ENCODE peak calls at places on chromosomes 3 and 15, in seven cellular contexts. L is Panc1, I is tibial artery, O is HCT116, K is left lung, C is PC-9, G is upper lobe of right lung. F is an unnamed sample.

GRCh38 chr3:139772539-139773500 is 95.0 kb upstream of the NMNAT3 start:
- DNase-seq in L (no peak), I (no peak), O (no peak), K (no peak), C (no peak), G (no peak), F (no peak)

GRCh38 chr3:157572559-157573270 is 69.5 kb upstream of the VEPH1 start:
- DNase-seq in L (peak; percentile 32), I (no peak), O (peak; percentile 50), K (no peak), C (no peak), G (no peak), F (no peak)

GRCh38 chr3:136070953-136071949 is 105.7 kb downstream of the PPP2R3A start:
- DNase-seq in L (no peak), I (no peak), O (no peak), K (no peak), C (no peak), G (no peak), F (no peak)

GRCh38 chr15:55084216-55084615 is 112.5 kb downstream of the RSL24D1 start:
- DNase-seq in L (no peak), I (no peak), O (no peak), K (no peak), C (no peak), G (no peak), F (no peak)

GRCh38 chr15:39583586-39584265 is 2.8 kb downstream of the THBS1 start:
- DNase-seq in L (no peak), I (no peak), O (no peak), K (no peak), C (no peak), G (no peak), F (no peak)

GRCh38 chr3:194091141-194091540 is 44.8 kb upstream of the HES1 start:
- DNase-seq in L (no peak), I (no peak), O (no peak), K (no peak), C (peak; percentile 100), G (no peak), F (no peak)

GRCh38 chr15:90184786-90185704 is 16.1 kb upstream of the SEMA4B start:
- DNase-seq in L (no peak), I (peak; percentile 89), O (no peak), K (peak; percentile 91), C (peak; percentile 57), G (peak; percentile 89), F (peak; percentile 80)

GRCh38 chr3:180116203-180116602 is 79.5 kb upstream of the PEX5L start:
- DNase-seq in L (no peak), I (no peak), O (no peak), K (no peak), C (no peak), G (no peak), F (no peak)

GRCh38 chr3:192833177-192833890 is 84.3 kb downstream of the MB21D2 start:
- DNase-seq in L (no peak), I (no peak), O (no peak), K (no peak), C (no peak), G (no peak), F (no peak)

GRCh38 chr15:53982281-53982680 is 4.0 kb downstream of the UNC13C start:
- DNase-seq in L (no peak), I (no peak), O (no peak), K (no peak), C (no peak), G (no peak), F (no peak)

GRCh38 chr15:33124275-33124674 is 70.2 kb downstream of the FMN1 start:
- DNase-seq in L (no peak), I (no peak), O (no peak), K (no peak), C (no peak), G (no peak), F (no peak)

GRCh38 chr15:33126559-33127290 is 67.8 kb downstream of the FMN1 start:
- DNase-seq in L (peak; percentile 45), I (peak; percentile 76), O (peak; percentile 72), K (no peak), C (no peak), G (peak; percentile 67), F (no peak)

GRCh38 chr15:33131880-33132279 is 62.6 kb downstream of the FMN1 start:
- DNase-seq in L (no peak), I (no peak), O (no peak), K (no peak), C (no peak), G (no peak), F (no peak)

DNA sequence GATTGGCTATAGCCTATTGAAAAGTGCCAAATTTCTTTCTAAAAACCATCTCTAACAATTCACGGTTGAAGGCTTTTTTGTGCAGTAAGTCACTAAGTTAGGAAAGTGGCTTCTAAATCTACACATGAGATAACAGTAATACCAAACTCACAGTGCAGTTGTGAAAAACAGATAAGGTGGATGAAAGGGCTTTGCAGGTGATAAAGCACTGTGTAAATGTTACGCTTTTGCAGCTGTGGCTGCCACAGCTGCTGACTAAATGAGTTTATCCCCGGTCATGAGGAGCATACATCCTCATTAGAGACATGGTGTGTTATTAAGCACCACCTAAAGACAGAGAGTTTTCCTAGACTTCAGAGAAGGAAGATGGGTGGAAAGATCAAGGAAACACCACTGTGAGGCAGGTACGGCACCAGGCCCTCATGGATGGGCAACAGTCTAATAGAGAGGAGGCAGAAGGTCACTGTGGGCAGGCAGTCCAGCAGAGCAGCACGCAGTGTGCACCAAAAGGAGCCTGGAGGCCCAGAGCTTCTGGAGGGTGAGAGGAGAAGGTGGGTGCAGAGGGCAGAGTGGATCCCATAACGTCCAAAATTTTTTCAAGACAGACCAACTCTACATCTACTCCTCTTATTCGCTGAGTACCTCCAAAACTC is 68.5 kb downstream of the FMN1 start:
- DNase-seq in L (no peak), I (no peak), O (no peak), K (no peak), C (no peak), G (no peak), F (no peak)
- TF ChIP-seq CTCF in L (no peak), I (no peak), O (no peak), K (no peak), C (no peak), G (no peak), F (no peak)

DNA sequence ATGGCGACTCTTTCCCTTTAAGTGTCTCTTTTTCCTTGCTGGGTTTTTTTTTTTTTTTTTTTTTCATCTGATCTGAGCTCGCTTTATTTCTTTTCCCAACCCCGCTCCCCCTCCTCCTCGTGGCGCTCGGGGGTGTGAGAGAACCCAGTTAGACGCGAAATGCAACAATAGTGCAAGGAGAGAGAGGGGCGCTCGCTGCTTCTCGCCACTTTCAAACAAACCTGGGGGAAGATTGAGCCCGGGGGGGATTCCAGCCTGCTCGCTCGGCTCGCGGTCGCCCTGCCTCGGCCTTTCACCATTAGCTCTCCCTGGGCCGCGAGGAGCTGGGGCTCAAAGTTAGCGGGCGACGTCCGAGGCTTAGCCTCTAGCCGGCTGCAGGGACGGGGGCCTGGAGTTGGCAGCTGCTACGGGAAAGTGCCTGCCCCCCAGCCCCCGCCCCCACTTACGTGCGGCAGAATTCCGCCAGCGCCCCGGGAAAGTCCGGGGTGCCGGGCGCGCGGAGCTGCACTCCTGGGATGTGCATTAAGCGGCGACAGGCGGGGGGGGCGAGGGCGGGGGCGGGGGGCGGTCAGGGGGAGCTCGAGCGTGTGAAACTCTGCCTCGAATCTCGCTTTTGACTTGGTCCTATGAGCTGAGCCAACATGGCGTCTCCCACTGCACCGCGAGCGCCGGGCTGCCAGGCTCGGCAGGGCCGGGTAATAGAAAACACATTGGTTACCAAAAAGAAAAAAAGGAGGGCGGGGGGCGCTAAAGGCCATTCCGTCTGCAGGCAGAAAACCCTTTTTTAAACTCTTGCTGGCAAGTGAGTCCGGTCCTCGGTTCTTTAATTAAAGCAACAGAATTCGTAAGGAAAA is 10.3 kb downstream of the NR2F2 start:
- DNase-seq in L (no peak), I (peak; percentile 73), O (no peak), K (no peak), C (no peak), G (peak; percentile 79), F (peak; percentile 73)
- H3K4me3 ChIP-seq in L (peak overlapping the region; percentile 57), I (peak overlapping the region; percentile 92), O (no peak overlapping the region), K (peak overlapping the region; percentile 57), C (no peak overlapping the region), G (peak overlapping the region; percentile 56), F (peak overlapping the region; percentile 94)

GRCh38 chr3:152097120-152097519 is 171.6 kb upstream of the MBNL1 start:
- DNase-seq in L (no peak), I (no peak), O (no peak), K (no peak), C (no peak), G (no peak), F (no peak)

GRCh38 chr3:152095472-152095871 is 173.3 kb upstream of the MBNL1 start:
- DNase-seq in L (no peak), I (no peak), O (no peak), K (no peak), C (no peak), G (no peak), F (no peak)

GRCh38 chr3:152093901-152094300 is 174.8 kb upstream of the MBNL1 start:
- DNase-seq in L (no peak), I (no peak), O (no peak), K (no peak), C (no peak), G (no peak), F (no peak)

GRCh38 chr3:152097770-152098169 is 171.0 kb upstream of the MBNL1 start:
- DNase-seq in L (no peak), I (no peak), O (no peak), K (no peak), C (no peak), G (no peak), F (no peak)

GRCh38 chr3:152096280-152096679 is 172.4 kb upstream of the MBNL1 start:
- DNase-seq in L (no peak), I (no peak), O (no peak), K (no peak), C (no peak), G (no peak), F (no peak)
- H3K27ac ChIP-seq in L (no peak overlapping the region), I (peak overlapping the region; percentile 45), O (no peak overlapping the region), K (no peak overlapping the region), C (no peak overlapping the region), G (no peak overlapping the region), F (no peak overlapping the region)

GRCh38 chr3:23864954-23865353 is 51.8 kb downstream of the NKIRAS1 start:
- DNase-seq in L (no peak), I (no peak), O (no peak), K (no peak), C (no peak), G (no peak), F (no peak)

GRCh38 chr3:23872330-23872729 is 44.5 kb downstream of the NKIRAS1 start:
- DNase-seq in L (no peak), I (no peak), O (no peak), K (no peak), C (no peak), G (no peak), F (no peak)

GRCh38 chr3:23863060-23863459 is 53.7 kb downstream of the NKIRAS1 start:
- DNase-seq in L (no peak), I (no peak), O (no peak), K (no peak), C (no peak), G (no peak), F (no peak)

GRCh38 chr3:23865595-23866396 is 51.0 kb downstream of the NKIRAS1 start:
- DNase-seq in L (no peak), I (no peak), O (no peak), K (no peak), C (peak; percentile 52), G (no peak), F (no peak)

DNA sequence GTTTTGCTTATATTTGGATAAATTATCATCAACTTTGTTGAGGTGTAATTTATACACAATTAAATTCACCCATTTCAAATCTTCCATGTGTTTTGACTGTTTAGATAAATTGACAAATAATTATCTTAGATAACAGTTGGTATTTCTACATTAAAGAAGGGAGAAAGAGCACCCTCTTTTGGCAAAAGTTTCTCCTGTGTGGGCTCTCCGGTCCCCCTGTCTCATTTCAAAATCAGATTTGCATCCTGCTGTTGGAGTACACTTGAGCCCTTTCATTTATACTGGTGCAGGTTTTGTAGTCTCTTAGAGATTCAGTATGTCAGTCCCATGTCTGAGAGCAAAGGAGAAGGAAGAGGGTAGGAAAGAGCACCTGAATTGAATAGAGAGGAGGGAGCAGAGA is 49.4 kb downstream of the NKIRAS1 start:
- DNase-seq in L (no peak), I (no peak), O (no peak), K (no peak), C (no peak), G (no peak), F (no peak)
- TF ChIP-seq CTCF in L (no peak), I (no peak), O (peak; percentile 15), K (no peak), C (no peak), G (no peak), F (no peak)